ENCODE peak calls at places on chromosomes 7 and 10, in four cellular contexts. Y, J, Z and S are unnamed samples.

GRCh38 chr7:362416-363096 is 72.6 kb downstream of the FOXL3 start:
- DNase-seq in Y (no peak), J (no peak), Z (no peak), S (peak; percentile 39)

GRCh38 chr7:101923276-101923985 is 106.0 kb downstream of the CUX1 start:
- DNase-seq in Y (no peak), J (no peak), Z (peak; percentile 13), S (no peak)

GRCh38 chr10:42975558-42976352 is 101.1 kb upstream of the RET start:
- DNase-seq in Y (no peak), J (peak; percentile 5), Z (no peak), S (no peak)

GRCh38 chr7:155763721-155764431 is 48.4 kb downstream of the SHH start:
- DNase-seq in Y (no peak), J (no peak), Z (no peak), S (no peak)

GRCh38 chr7:78327718-78328117 is 529.1 kb downstream of the PHTF2 start:
- DNase-seq in Y (no peak), J (no peak), Z (no peak), S (no peak)

GRCh38 chr10:120262857-120263547 is 194.0 kb upstream of the PLPP4 start:
- DNase-seq in Y (no peak), J (no peak), Z (no peak), S (no peak)

GRCh38 chr10:119104653-119105024 is 726 bp downstream of the DENND10 start:
- DNase-seq in Y (no peak), J (peak; percentile 17), Z (peak; percentile 40), S (peak; percentile 24)

GRCh38 chr7:17552373-17552772 is 253.9 kb downstream of the AHR start:
- DNase-seq in Y (no peak), J (no peak), Z (no peak), S (no peak)

GRCh38 chr10:48306870-48307531 is 524 bp downstream of the MAPK8 start:
- DNase-seq in Y (no peak), J (peak; percentile 65), Z (peak; percentile 76), S (peak; percentile 60)

GRCh38 chr7:114085592-114086490 is 167.0 kb upstream of the PPP1R3A start:
- DNase-seq in Y (no peak), J (peak; percentile 86), Z (peak; percentile 89), S (peak; percentile 90)

GRCh38 chr7:135414850-135415439 is 95.0 kb downstream of the CNOT4 start:
- DNase-seq in Y (no peak), J (peak; percentile 25), Z (no peak), S (no peak)

GRCh38 chr7:24769014-24769830 is 12.0 kb upstream of the GSDME start:
- DNase-seq in Y (no peak), J (no peak), Z (no peak), S (no peak)

GRCh38 chr7:26438078-26438477 is 146.4 kb downstream of the SNX10 start:
- DNase-seq in Y (no peak), J (no peak), Z (no peak), S (no peak)

GRCh38 chr10:88186335-88186734 is 322.9 kb downstream of the PTEN start:
- DNase-seq in Y (no peak), J (peak; percentile 29), Z (no peak), S (no peak)

GRCh38 chr7:141785711-141786552 is 4.1 kb upstream of the TAS2R5 start:
- DNase-seq in Y (no peak), J (peak; percentile 34), Z (no peak), S (no peak)

GRCh38 chr10:22620140-22620857 is 94.1 kb downstream of the PIP4K2A start:
- DNase-seq in Y (no peak), J (peak; percentile 92), Z (peak; percentile 76), S (peak; percentile 26)

GRCh38 chr10:640673-641045 is 48.8 kb downstream of the DIP2C start:
- DNase-seq in Y (no peak), J (no peak), Z (no peak), S (no peak)

GRCh38 chr10:119723161-119723560 is 2.7 kb upstream of the INPP5F start:
- DNase-seq in Y (no peak), J (no peak), Z (no peak), S (no peak)

DNA sequence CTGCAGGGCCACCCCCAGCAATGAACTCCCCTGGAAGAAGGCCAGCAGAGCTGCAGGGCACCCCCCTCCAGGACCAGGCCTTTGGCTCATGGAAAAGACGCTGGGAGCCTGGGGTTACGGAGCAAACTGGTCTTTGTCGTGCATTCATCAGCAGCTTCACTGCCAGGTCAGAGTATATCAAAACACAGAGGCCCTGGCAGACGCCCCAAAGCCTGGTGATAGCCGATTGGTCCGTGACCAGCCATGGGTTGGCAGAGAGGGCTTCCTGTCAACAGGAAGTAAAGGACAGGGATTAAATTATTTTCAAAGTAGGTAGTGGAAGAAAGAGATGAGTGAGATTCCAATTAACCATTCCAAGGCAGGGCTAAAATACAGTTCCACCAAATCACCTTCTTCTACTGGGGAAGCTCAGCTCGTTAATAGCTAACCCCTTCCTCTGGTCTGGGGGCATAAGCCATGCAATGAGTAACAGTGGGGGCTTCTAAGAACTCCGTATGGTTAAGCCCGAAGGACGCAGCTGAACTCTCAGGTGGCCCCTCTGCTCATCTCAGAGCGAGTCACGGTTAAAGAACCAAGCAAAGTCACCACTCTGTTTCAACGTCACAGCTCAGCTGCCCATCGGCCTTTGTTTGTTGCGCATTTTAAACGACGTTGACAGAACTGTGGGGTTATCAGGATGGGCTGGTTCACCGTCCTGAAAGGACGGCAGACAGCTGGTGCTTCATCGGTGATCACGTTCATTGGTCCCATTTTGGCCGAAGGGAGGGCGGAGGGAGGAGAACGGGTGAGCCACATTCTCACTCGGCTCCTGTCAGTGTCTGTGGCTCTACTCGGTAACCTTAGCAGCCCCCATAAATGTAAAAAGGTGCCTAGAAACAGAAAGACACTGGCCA is 8.8 kb downstream of the PRKAG2 start:
- DNase-seq in Y (no peak), J (peak; percentile 33), Z (peak; percentile 80), S (no peak)
- TF ChIP-seq POLR2A in Y (no peak), J (no peak), Z (no peak), S (no peak)

DNA sequence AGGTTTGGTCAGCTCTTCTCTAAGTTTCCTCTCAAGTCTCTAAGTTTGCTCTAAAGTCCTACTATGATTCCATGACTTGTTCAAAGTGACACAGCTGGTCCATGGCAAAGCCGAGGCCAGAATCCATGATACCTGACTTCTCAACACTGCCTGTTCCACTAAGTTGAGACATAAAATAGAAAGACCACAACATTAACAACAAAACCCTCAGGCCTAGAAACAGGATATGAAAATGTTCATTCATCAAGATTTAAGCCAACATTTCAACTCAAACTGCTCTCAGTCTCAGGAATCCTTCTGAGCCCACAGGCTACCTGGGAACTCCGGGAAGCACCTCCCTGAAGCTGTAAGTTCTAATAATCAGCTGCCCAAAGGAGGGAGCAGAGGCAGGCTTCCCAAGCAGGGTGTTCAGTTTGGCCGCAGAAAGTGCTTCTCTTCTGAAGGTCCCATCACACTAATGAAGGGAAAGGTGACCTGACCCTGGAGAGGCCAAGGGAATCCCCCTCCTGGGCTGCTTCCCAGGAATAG is 62.9 kb downstream of the STK17A start:
- DNase-seq in Y (no peak), J (no peak), Z (no peak), S (no peak)
- H3K27ac ChIP-seq in Y (peak overlapping the region; percentile 94), J (no peak overlapping the region), Z (no peak overlapping the region), S (peak overlapping the region; percentile 87)

DNA sequence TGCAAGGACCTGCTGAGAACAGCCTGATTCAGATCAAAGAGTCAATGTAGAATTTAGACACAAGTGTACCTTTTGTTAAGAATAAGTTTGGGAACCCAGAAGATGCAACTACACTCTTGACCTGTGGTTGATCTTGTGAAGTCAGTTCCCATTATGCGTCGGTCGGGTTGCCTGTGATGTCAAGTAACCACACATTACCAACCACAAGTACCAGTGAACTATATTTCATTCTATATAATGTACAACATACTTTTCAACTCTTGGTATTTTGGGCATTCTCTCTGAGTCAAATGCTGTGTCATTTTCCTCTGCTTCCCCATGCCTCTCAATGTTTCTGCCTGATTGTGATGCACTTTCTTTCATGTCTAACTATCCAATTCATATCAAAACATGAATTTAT is 426.2 kb downstream of the ETV1 start:
- DNase-seq in Y (no peak), J (no peak), Z (no peak), S (no peak)
- TF ChIP-seq POLR2A in Y (no peak), J (no peak), Z (no peak), S (no peak)

GRCh38 chr7:112448891-112449290 is 1.4 kb upstream of the IFRD1 start:
- DNase-seq in Y (no peak), J (peak; percentile 26), Z (no peak), S (no peak)

GRCh38 chr7:112446431-112446830 is 3.8 kb upstream of the IFRD1 start:
- DNase-seq in Y (no peak), J (no peak), Z (no peak), S (no peak)

GRCh38 chr7:112449353-112449752 is 907 bp upstream of the IFRD1 start:
- DNase-seq in Y (no peak), J (peak; percentile 35), Z (no peak), S (peak; percentile 55)

GRCh38 chr7:112449902-112450806 is at the start of gene IFRD1:
- DNase-seq in Y (peak; percentile 94), J (peak; percentile 99), Z (peak; percentile 99), S (peak; percentile 99)

DNA sequence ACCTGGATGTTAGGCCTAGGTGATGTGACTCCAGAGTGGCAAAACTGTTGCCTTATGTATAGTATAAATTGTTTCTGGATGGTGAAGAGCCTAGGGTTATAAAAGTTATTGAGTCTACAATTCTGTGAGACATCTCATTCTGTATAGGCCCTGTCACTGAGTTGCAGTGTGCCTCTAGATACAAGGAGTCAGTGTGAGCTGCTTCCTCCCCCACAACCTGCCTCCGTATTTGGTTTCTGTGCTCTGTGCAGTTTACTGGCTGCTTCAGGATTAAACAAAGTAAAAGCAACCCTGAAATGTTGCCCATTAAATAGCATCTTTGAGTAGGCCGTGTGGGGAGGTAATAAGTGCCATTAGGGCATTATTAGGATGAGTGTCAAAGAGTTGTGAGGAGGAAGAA is 1.9 kb upstream of the IFRD1 start:
- DNase-seq in Y (no peak), J (no peak), Z (no peak), S (no peak)
- H3K27ac ChIP-seq in Y (peak overlapping the region; percentile 99), J (peak overlapping the region; percentile 99), Z (no peak overlapping the region), S (peak overlapping the region; percentile 96)

DNA sequence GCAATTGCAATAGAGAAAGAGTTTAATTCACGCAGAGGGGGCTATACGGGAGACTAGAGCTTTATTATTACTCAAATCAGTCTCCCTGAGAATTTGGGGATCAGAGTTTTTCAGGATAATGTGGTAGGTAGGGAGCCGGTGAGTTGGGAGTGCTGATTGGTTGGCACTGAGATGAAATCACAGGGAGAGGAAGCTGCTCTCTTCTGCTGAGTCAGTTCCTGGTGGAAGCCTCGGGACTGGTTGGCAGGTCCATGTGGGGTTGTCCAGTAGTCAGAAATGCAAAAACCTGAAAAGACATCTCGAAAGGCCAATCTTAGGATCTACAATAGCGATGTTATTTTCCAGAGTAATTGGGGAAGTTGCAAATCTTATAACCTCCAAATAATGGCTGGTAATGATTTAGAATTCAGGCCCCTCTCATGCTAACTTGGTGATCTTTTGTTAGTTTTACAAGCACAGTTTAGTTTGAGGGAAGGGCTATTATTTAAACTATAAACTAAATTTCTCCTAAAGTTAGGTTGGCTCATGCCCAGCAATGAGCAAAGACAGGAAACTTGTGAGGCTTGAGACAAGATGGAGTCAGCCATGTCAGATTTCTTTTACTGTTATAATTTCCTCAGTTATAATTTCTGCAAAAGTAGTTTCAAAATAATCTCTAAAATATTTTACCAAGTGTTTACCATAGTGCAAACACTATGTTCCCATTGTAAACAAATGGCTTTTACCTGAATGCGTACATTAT is 39.4 kb upstream of the SLC25A13 start:
- DNase-seq in Y (no peak), J (no peak), Z (no peak), S (no peak)
- TF ChIP-seq POLR2A in Y (no peak), J (no peak), Z (no peak), S (no peak)

GRCh38 chr10:114506874-114507385 is 102.6 kb upstream of the AFAP1L2 start:
- DNase-seq in Y (no peak), J (no peak), Z (no peak), S (no peak)

GRCh38 chr10:114504769-114505579 is 100.7 kb upstream of the AFAP1L2 start:
- DNase-seq in Y (no peak), J (peak; percentile 65), Z (no peak), S (no peak)

GRCh38 chr10:114507449-114507848 is 103.1 kb upstream of the AFAP1L2 start:
- DNase-seq in Y (no peak), J (no peak), Z (peak; percentile 65), S (peak; percentile 93)

GRCh38 chr10:114511875-114512274 is 107.6 kb upstream of the AFAP1L2 start:
- DNase-seq in Y (no peak), J (no peak), Z (no peak), S (no peak)

GRCh38 chr10:114508376-114508775 is 104.1 kb upstream of the AFAP1L2 start:
- DNase-seq in Y (no peak), J (peak; percentile 73), Z (peak; percentile 63), S (no peak)
- H3K27ac ChIP-seq in Y (peak overlapping the region; percentile 94), J (no peak overlapping the region), Z (peak overlapping the region; percentile 40), S (peak overlapping the region; percentile 75)